ENCODE peak calls at places on chromosome 15, in nine cellular contexts. Y, T, Z, Q, D, E, R, P and A are unnamed samples. For H3K27me3, the result is how much of the 10 kb centered on the place peaks cover.

GRCh38 chr15:82739086-82739485 is 29.4 kb upstream of the AP3B2 start:
- DNase-seq in T (no peak), E (peak), D (no peak), P (no peak), Y (no peak), R (no peak), Z (no peak), Q (peak), A (no peak)

GRCh38 chr15:97679289-97679688 is 281.2 kb upstream of the ARRDC4 start:
- DNase-seq in E (no peak), Y (no peak), P (no peak), D (no peak), Z (no peak), T (no peak), R (no peak), Q (no peak), A (no peak)

GRCh38 chr15:98771444-98772059 is 123.2 kb downstream of the IGF1R start:
- DNase-seq in E (no peak), P (no peak), Y (no peak), Q (no peak), T (no peak), Z (no peak), D (no peak), R (no peak), A (no peak)

GRCh38 chr15:68639926-68640600 is 61.3 kb downstream of the CORO2B start:
- DNase-seq in P (no peak), Y (no peak), D (no peak), R (no peak), Q (no peak), E (no peak), T (no peak), Z (no peak), A (no peak)

GRCh38 chr15:92884459-92884812 is 15.7 kb upstream of the CHD2 start:
- DNase-seq in R (no peak), Q (no peak), T (no peak), Y (no peak), Z (no peak), E (no peak), D (no peak), P (no peak), A (no peak)

GRCh38 chr15:63030101-63030528 is 12.4 kb upstream of the TPM1 start:
- DNase-seq in T (peak), E (peak), Z (no peak), Y (no peak), R (no peak), D (no peak), P (no peak), Q (no peak), A (no peak)

GRCh38 chr15:78438595-78439285 is 724 bp downstream of the IREB2 start:
- DNase-seq in Y (no peak), T (no peak), R (peak), P (no peak), D (no peak), Z (no peak), E (peak), Q (peak), A (peak)

GRCh38 chr15:70892912-70893560 is 410 bp downstream of the LRRC49 start:
- DNase-seq in T (peak), D (no peak), Y (no peak), E (peak), Z (no peak), P (no peak), Q (peak), R (peak), A (peak)

GRCh38 chr15:93017521-93017920 is 71.5 kb downstream of the RGMA start:
- DNase-seq in R (no peak), P (no peak), E (no peak), Y (no peak), T (no peak), D (no peak), Z (no peak), Q (no peak), A (no peak)

GRCh38 chr15:81097893-81098280 is 36.2 kb upstream of the CFAP161 start:
- DNase-seq in T (no peak), D (no peak), Q (no peak), Y (no peak), R (no peak), Z (no peak), E (no peak), P (no peak), A (no peak)

GRCh38 chr15:64095431-64095794 is 369 bp upstream of the SNX1 start:
- DNase-seq in Z (no peak), Y (no peak), T (no peak), P (no peak), R (no peak), E (no peak), Q (no peak), D (no peak), A (no peak)

GRCh38 chr15:91853501-91853967 is at the start of gene SLCO3A1:
- DNase-seq in P (no peak), D (no peak), Z (peak), Y (peak), R (peak), E (no peak), T (peak), Q (no peak), A (peak)

GRCh38 chr15:56098230-56098899 is 105.0 kb upstream of the NEDD4 start:
- DNase-seq in D (no peak), E (no peak), R (no peak), T (no peak), Y (no peak), Q (no peak), P (no peak), Z (no peak), A (no peak)

GRCh38 chr15:44536298-44536961 is 517 bp upstream of the EIF3J start:
- DNase-seq in P (peak), Q (no peak), D (peak), R (peak), Z (peak), Y (peak), E (peak), T (no peak), A (no peak)

GRCh38 chr15:74035121-74035829 is 40.8 kb downstream of the PML start:
- DNase-seq in T (no peak), Y (no peak), Q (no peak), E (no peak), Z (no peak), P (no peak), D (no peak), R (no peak), A (no peak)

GRCh38 chr15:85723960-85724945 is 70.5 kb downstream of the KLHL25 start:
- DNase-seq in P (no peak), T (no peak), D (no peak), E (no peak), Q (no peak), Y (no peak), R (no peak), Z (no peak), A (no peak)

GRCh38 chr15:85771781-85772445 is 22.8 kb downstream of the KLHL25 start:
- DNase-seq in Y (no peak), Z (peak), D (no peak), E (no peak), Q (no peak), R (no peak), P (no peak), T (peak), A (no peak)

GRCh38 chr15:71444866-71445590 is 329.8 kb downstream of the THSD4 start:
- DNase-seq in Q (peak), Z (no peak), D (no peak), P (no peak), R (no peak), T (no peak), Y (no peak), E (peak), A (no peak)

GRCh38 chr15:40464595-40465185 is 6.1 kb upstream of the CHST14 start:
- DNase-seq in D (no peak), R (no peak), Y (no peak), E (no peak), T (no peak), Z (no peak), P (no peak), Q (no peak), A (no peak)

GRCh38 chr15:100726070-100726420 is 123.7 kb downstream of the ASB7 start:
- DNase-seq in T (no peak), R (no peak), Z (peak), E (no peak), P (no peak), Q (no peak), Y (no peak), D (no peak), A (no peak)

GRCh38 chr15:25435474-25436243 is 3.2 kb downstream of the UBE3A start:
- DNase-seq in R (no peak), D (no peak), E (no peak), Z (no peak), P (no peak), T (no peak), Q (no peak), Y (no peak), A (no peak)

GRCh38 chr15:38531509-38531908 is 33.1 kb downstream of the RASGRP1 start:
- DNase-seq in Q (peak), P (no peak), D (no peak), Z (no peak), R (no peak), E (peak), T (no peak), Y (no peak), A (peak)

GRCh38 chr15:72176155-72176554 is 21.4 kb downstream of the GRAMD2A start:
- DNase-seq in T (peak), P (no peak), Q (no peak), Y (no peak), E (no peak), R (no peak), Z (no peak), D (no peak), A (no peak)

GRCh38 chr15:35444557-35445204 is 101.3 kb downstream of the DPH6 start:
- DNase-seq in D (no peak), Q (peak), E (peak), R (peak), Y (no peak), P (no peak), T (no peak), Z (no peak), A (peak)

GRCh38 chr15:45641374-45641778 is 6.5 kb downstream of the SQOR start:
- DNase-seq in P (no peak), Z (no peak), E (peak), T (no peak), Q (peak), D (peak), Y (no peak), R (no peak), A (no peak)

GRCh38 chr15:53072077-53072476 is 281.9 kb upstream of the ONECUT1 start:
- DNase-seq in P (no peak), R (peak), Z (no peak), T (no peak), Q (peak), E (peak), D (no peak), Y (no peak), A (peak)

GRCh38 chr15:75468908-75469307 is 17.4 kb upstream of the SIN3A start:
- DNase-seq in R (no peak), T (no peak), Z (no peak), Y (no peak), Q (no peak), P (no peak), E (no peak), D (no peak), A (no peak)

GRCh38 chr15:50977157-50977556 is 68.7 kb downstream of the AP4E1 start:
- DNase-seq in Q (no peak), Z (no peak), D (no peak), Y (no peak), E (peak), T (no peak), P (no peak), R (no peak), A (no peak)

GRCh38 chr15:63232400-63232799 is 43.0 kb downstream of the RAB8B start:
- DNase-seq in Y (no peak), T (no peak), D (no peak), R (no peak), Z (no peak), P (no peak), E (no peak), Q (no peak), A (peak)

GRCh38 chr15:85688703-85689102 is 106.0 kb downstream of the KLHL25 start:
- DNase-seq in Q (no peak), P (no peak), R (no peak), D (no peak), Y (no peak), Z (no peak), E (no peak), T (no peak), A (peak)

GRCh38 chr15:37131639-37132038 is 31.3 kb upstream of the MEIS2 start:
- DNase-seq in P (no peak), E (no peak), Z (no peak), R (no peak), Y (no peak), T (no peak), D (no peak), Q (no peak), A (no peak)

GRCh38 chr15:72706266-72706665 is 20.3 kb downstream of the BBS4 start:
- DNase-seq in Q (peak), E (peak), D (no peak), Z (no peak), Y (no peak), T (no peak), P (no peak), R (no peak), A (peak)

GRCh38 chr15:91116379-91117067 is 16.5 kb downstream of the SV2B start:
- DNase-seq in T (no peak), E (peak), D (no peak), R (no peak), Y (no peak), P (no peak), Q (peak), Z (no peak), A (no peak)

GRCh38 chr15:39869858-39870515 is 50.1 kb downstream of the GPR176 start:
- DNase-seq in E (no peak), Y (no peak), P (no peak), Z (no peak), Q (no peak), D (no peak), T (no peak), R (no peak), A (no peak)

DNA sequence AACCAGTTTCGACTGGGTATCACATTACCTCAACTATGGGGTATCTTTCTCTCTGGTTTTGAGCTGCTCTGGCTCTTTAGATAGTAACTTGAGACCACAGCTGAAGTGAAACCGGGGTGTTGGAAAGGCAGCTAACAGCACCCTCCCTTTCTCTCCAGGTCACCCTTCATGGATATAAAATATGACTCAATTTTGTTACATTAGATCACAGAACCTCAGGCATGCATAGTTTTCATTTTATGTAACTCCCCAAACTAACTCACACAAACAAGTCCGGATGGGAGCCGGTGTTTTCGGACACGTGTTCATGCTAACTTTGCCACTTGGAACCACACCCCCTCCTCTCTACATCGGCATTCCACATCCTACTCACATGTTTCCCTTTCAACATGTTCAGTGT is 90.7 kb downstream of the NR2F2 start:
- DNase-seq in Y (no peak), T (no peak), R (no peak), Q (peak), E (peak), D (peak), Z (no peak), P (no peak), A (no peak)
- H3K27me3 ChIP-seq in Y (half or more), T (under half), R (half or more), Q (under half), E (half or more), D (half or more), Z (under half), P (under half), A (under half)

GRCh38 chr15:60339236-60339635 is 58.5 kb downstream of the ANXA2 start:
- DNase-seq in Q (no peak), Z (no peak), E (no peak), T (no peak), P (no peak), R (no peak), Y (no peak), D (no peak), A (no peak)

GRCh38 chr15:60338810-60339209 is 59.0 kb downstream of the ANXA2 start:
- DNase-seq in P (no peak), R (no peak), T (no peak), Q (no peak), D (no peak), Y (no peak), E (no peak), Z (no peak), A (no peak)

GRCh38 chr15:60337069-60337468 is 60.7 kb downstream of the ANXA2 start:
- DNase-seq in R (no peak), Q (no peak), Z (no peak), D (no peak), E (no peak), T (no peak), P (no peak), Y (no peak), A (no peak)

GRCh38 chr15:60343221-60343970 is 54.4 kb downstream of the ANXA2 start:
- DNase-seq in D (no peak), Q (peak), R (no peak), T (no peak), E (no peak), P (no peak), Y (no peak), Z (no peak), A (no peak)

DNA sequence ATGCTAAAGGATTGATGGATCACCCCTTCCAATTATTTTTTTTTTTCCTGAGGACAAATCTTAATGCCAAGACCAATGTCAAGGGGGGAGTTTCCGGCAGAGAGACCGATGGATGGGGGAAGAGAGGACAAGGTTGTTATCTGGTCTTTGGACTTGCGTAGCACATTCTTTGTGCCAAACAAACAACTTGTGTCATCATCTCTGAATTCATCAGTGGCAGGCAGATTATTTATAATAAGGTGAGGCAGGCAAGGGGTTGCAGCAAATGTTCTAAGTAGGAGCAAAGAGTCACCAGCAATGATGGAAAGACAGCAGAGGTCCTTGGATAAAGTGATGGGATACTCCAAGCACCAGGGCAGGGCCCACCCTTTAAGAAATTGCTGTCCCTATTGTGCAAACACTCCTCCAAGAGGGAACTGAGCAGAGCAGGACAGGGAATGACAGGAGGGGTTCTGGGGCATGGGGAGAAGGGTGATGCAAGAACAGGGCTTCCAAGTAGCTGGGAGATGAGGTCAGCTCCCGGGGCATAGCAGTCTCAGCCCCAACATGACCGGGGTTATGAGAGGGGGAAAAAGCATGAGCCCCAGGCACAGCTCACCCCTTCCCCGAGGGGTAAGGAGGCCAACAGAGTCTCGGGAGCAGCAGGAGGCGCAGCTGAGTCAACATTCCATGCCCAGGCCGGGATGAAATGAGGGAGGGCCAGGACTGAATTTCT is 57.4 kb downstream of the ANXA2 start:
- DNase-seq in Z (no peak), D (no peak), E (no peak), Y (no peak), P (no peak), Q (peak), R (no peak), T (no peak), A (no peak)
- TF ChIP-seq CTCF in Z (no peak), D (peak), E (no peak), Y (no peak), P (no peak), Q (peak), R (no peak), T (no peak), A (peak)

GRCh38 chr15:42373936-42374335 is 14.6 kb downstream of the CAPN3 start:
- DNase-seq in Q (no peak), Z (no peak), E (no peak), Y (no peak), T (no peak), R (no peak), P (no peak), D (no peak), A (no peak)

GRCh38 chr15:42375941-42376340 is 16.6 kb downstream of the CAPN3 start:
- DNase-seq in P (no peak), T (no peak), D (no peak), Z (no peak), E (no peak), Y (no peak), R (no peak), Q (no peak), A (no peak)

GRCh38 chr15:42375252-42375651 is 16.0 kb downstream of the CAPN3 start:
- DNase-seq in E (no peak), D (no peak), T (no peak), R (no peak), Z (no peak), Q (no peak), Y (no peak), P (no peak), A (no peak)

GRCh38 chr15:42373274-42373673 is 14.0 kb downstream of the CAPN3 start:
- DNase-seq in Q (no peak), R (no peak), D (no peak), Y (peak), P (no peak), E (no peak), Z (no peak), T (no peak), A (no peak)

DNA sequence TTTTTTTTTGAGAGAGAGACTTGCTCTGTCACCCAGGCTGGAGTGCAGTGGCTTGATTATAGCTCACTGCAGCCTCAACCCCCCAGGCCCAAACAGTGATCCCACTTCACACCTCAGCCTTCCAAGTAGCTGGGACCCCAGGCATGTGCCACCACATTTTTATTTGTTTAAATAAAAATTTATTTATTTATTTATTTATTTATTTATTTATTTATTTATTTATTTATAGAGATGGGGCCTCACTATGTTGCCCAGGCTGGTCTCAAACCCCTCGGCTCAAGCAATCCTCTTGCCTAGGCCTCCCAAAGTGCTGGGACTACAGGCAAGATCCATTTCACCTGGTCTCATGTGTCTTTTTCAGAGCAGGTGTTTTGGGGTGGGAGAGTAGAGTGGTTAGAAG is 15.5 kb downstream of the CAPN3 start:
- DNase-seq in Q (no peak), D (no peak), Z (no peak), R (no peak), Y (no peak), E (no peak), T (no peak), P (no peak), A (no peak)
- H3K27me3 ChIP-seq in Q (under half), D (under half), Z (under half), R (under half), Y (under half), E (under half), T (under half), P (under half), A (under half)

DNA sequence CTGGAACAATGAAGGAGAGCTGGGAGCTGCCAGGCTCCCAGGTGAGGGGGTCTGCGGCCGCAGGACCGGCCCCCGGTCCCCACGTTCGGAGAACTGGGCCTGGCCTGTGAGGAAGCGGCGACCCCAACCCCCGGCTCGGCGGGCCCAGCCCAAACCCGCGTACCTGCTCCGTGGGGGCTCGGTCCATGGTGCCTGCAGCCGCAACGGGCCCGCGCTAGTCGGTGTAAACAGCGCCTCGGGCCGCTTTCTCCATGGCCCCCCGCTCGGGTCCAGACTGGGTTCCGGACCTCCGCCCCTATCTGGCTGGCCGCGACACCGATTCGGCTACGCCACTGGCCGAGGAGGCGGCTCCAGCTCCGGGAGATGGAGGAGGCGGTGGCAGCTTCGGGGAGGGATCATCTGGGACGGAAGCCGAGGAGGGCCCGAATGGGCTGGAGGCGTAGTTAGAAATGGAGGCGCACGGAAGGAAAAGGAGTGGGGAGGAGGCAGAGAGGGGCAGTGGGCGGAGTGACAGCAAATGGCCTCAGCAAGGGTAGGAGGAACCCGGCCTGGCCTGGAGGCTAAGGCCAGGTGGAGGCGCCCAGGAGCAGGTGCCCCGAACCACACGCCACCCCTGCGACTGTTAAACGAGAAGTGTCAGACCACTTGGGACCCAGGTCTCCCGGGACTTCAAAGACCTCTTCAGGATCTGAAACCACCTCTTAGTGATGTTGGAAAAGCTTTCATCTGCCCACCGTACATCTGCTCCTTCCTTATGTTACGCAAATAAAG is at the start of gene SECISBP2L:
- DNase-seq in Y (peak), D (peak), E (peak), P (peak), Q (peak), R (peak), Z (peak), T (peak), A (peak)
- TF ChIP-seq CTCF in Y (peak), D (no peak), E (no peak), P (peak), Q (peak), R (peak), Z (peak), T (peak), A (peak)